ENCODE peak calls at places on chromosome 7, in four cellular contexts. One of them, this sample, is unnamed.

GRCh38 chr7:44325811-44326241 is 432 bp upstream of the CAMK2B start:
- DNase-seq in A549: no peak
- DNase-seq in sigmoid colon: no peak
- DNase-seq in heart left ventricle: no peak
- DNase-seq in this sample: no peak

GRCh38 chr7:130960208-130960988 is 226.4 kb upstream of the KLF14 start:
- DNase-seq in A549: peak
- DNase-seq in sigmoid colon: no peak
- DNase-seq in heart left ventricle: no peak
- DNase-seq in this sample: peak

GRCh38 chr7:100582041-100582579 is 3.8 kb downstream of the LRCH4 start:
- DNase-seq in A549: no peak
- DNase-seq in sigmoid colon: no peak
- DNase-seq in heart left ventricle: peak
- DNase-seq in this sample: no peak

GRCh38 chr7:15891151-15891842 is 204.8 kb upstream of the MEOX2 start:
- DNase-seq in A549: no peak
- DNase-seq in sigmoid colon: no peak
- DNase-seq in heart left ventricle: no peak
- DNase-seq in this sample: no peak

GRCh38 chr7:22001345-22002004 is 55.8 kb upstream of the CDCA7L start:
- DNase-seq in A549: peak
- DNase-seq in sigmoid colon: no peak
- DNase-seq in heart left ventricle: no peak
- DNase-seq in this sample: peak

GRCh38 chr7:5831196-5831595 is 49.4 kb upstream of the OCM start:
- DNase-seq in A549: no peak
- DNase-seq in sigmoid colon: no peak
- DNase-seq in heart left ventricle: no peak
- DNase-seq in this sample: no peak

GRCh38 chr7:36145686-36146085 is 7.4 kb upstream of the EEPD1 start:
- DNase-seq in A549: no peak
- DNase-seq in sigmoid colon: no peak
- DNase-seq in heart left ventricle: no peak
- DNase-seq in this sample: no peak

GRCh38 chr7:84524714-84525694 is 330.4 kb upstream of the SEMA3A start:
- DNase-seq in A549: peak
- DNase-seq in sigmoid colon: peak
- DNase-seq in heart left ventricle: no peak
- DNase-seq in this sample: no peak

GRCh38 chr7:143979359-143979758 is 20.8 kb upstream of the OR6B1 start:
- DNase-seq in A549: peak
- DNase-seq in sigmoid colon: no peak
- DNase-seq in heart left ventricle: no peak
- DNase-seq in this sample: no peak

GRCh38 chr7:47580811-47581331 is 1.0 kb downstream of the TNS3 start:
- DNase-seq in A549: no peak
- DNase-seq in sigmoid colon: no peak
- DNase-seq in heart left ventricle: no peak
- DNase-seq in this sample: no peak

GRCh38 chr7:32347244-32347828 is 142.8 kb downstream of the LSM5 start:
- DNase-seq in A549: peak
- DNase-seq in sigmoid colon: no peak
- DNase-seq in heart left ventricle: no peak
- DNase-seq in this sample: peak

GRCh38 chr7:945556-946255 is 8.8 kb downstream of the ADAP1 start:
- DNase-seq in A549: no peak
- DNase-seq in sigmoid colon: peak
- DNase-seq in heart left ventricle: peak
- DNase-seq in this sample: no peak

GRCh38 chr7:81244213-81244612 is 325.4 kb upstream of the SEMA3C start:
- DNase-seq in A549: no peak
- DNase-seq in sigmoid colon: no peak
- DNase-seq in heart left ventricle: no peak
- DNase-seq in this sample: peak

GRCh38 chr7:24812313-24812945 is 55.2 kb upstream of the GSDME start:
- DNase-seq in A549: peak
- DNase-seq in sigmoid colon: no peak
- DNase-seq in heart left ventricle: no peak
- DNase-seq in this sample: peak

GRCh38 chr7:40306596-40306995 is 171.8 kb downstream of the SUGCT start:
- DNase-seq in A549: no peak
- DNase-seq in sigmoid colon: no peak
- DNase-seq in heart left ventricle: no peak
- DNase-seq in this sample: no peak

GRCh38 chr7:35012155-35012554 is 25.1 kb downstream of the DPY19L1 start:
- DNase-seq in A549: no peak
- DNase-seq in sigmoid colon: no peak
- DNase-seq in heart left ventricle: no peak
- DNase-seq in this sample: no peak

GRCh38 chr7:133331861-133332260 is 79.0 kb downstream of the EXOC4 start:
- DNase-seq in A549: no peak
- DNase-seq in sigmoid colon: no peak
- DNase-seq in heart left ventricle: no peak
- DNase-seq in this sample: no peak

GRCh38 chr7:80330434-80330833 is 181.4 kb downstream of the GNAT3 start:
- DNase-seq in A549: no peak
- DNase-seq in sigmoid colon: no peak
- DNase-seq in heart left ventricle: no peak
- DNase-seq in this sample: no peak

GRCh38 chr7:22728416-22729029 is 1.5 kb downstream of the IL6 start:
- DNase-seq in A549: peak
- DNase-seq in sigmoid colon: no peak
- DNase-seq in heart left ventricle: no peak
- DNase-seq in this sample: no peak

GRCh38 chr7:139738101-139738489 is 39.7 kb downstream of the HIPK2 start:
- DNase-seq in A549: no peak
- DNase-seq in sigmoid colon: no peak
- DNase-seq in heart left ventricle: no peak
- DNase-seq in this sample: no peak

GRCh38 chr7:66344166-66344565 is 139.0 kb downstream of the TPST1 start:
- DNase-seq in A549: no peak
- DNase-seq in sigmoid colon: no peak
- DNase-seq in heart left ventricle: no peak
- DNase-seq in this sample: no peak

GRCh38 chr7:90923576-90923975 is 327.5 kb downstream of the CDK14 start:
- DNase-seq in A549: no peak
- DNase-seq in sigmoid colon: no peak
- DNase-seq in heart left ventricle: no peak
- DNase-seq in this sample: no peak

GRCh38 chr7:96075510-96076349 is 246.2 kb downstream of the SLC25A13 start:
- DNase-seq in A549: peak
- DNase-seq in sigmoid colon: peak
- DNase-seq in heart left ventricle: peak
- DNase-seq in this sample: peak

GRCh38 chr7:140595468-140596147 is 45.0 kb downstream of the DENND2A start:
- DNase-seq in A549: no peak
- DNase-seq in sigmoid colon: no peak
- DNase-seq in heart left ventricle: no peak
- DNase-seq in this sample: no peak

GRCh38 chr7:106256137-106256536 is 28.6 kb downstream of the NAMPT start:
- DNase-seq in A549: no peak
- DNase-seq in sigmoid colon: no peak
- DNase-seq in heart left ventricle: no peak
- DNase-seq in this sample: no peak

DNA sequence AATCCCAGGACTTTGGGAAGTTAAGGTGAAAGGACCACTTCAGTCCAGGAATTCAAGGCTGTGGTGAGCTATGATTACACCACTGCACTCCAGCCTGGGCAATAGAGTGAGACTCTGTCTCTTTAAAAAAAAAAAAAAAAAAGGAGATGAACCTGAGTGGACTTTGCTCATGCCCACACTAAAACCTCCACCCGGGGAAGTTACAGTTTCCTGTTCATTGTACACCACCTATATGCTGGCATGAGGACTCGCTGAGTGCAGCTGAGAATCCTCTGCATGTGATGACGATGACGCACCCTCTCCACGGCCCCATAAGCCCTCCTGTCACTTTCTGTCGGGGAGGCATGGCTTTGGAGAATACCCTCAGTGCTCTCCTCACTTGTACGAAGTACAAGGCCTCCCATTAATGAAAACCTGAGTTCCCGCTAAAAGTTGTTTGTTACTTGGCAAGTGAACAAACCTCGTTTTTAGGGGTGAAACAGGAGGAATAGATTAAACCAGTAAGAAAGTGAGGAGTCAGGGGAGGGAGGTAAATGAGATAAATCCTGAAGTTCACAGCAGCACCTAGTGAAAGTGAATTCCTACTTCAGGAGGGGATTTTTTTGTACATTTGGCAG is 15.9 kb downstream of the TMEM176B start:
- DNase-seq in A549: no peak
- DNase-seq in sigmoid colon: no peak
- DNase-seq in heart left ventricle: no peak
- DNase-seq in this sample: no peak
- TF ChIP-seq POLR2A in A549: no peak
- TF ChIP-seq POLR2A in sigmoid colon: peak
- TF ChIP-seq POLR2A in heart left ventricle: no peak
- TF ChIP-seq POLR2A in this sample: no peak

GRCh38 chr7:17772581-17773288 is 167.6 kb downstream of the SNX13 start:
- DNase-seq in A549: no peak
- DNase-seq in sigmoid colon: no peak
- DNase-seq in heart left ventricle: no peak
- DNase-seq in this sample: no peak
- TF ChIP-seq POLR2A in A549: no peak
- TF ChIP-seq POLR2A in sigmoid colon: no peak
- TF ChIP-seq POLR2A in heart left ventricle: no peak
- TF ChIP-seq POLR2A in this sample: no peak

DNA sequence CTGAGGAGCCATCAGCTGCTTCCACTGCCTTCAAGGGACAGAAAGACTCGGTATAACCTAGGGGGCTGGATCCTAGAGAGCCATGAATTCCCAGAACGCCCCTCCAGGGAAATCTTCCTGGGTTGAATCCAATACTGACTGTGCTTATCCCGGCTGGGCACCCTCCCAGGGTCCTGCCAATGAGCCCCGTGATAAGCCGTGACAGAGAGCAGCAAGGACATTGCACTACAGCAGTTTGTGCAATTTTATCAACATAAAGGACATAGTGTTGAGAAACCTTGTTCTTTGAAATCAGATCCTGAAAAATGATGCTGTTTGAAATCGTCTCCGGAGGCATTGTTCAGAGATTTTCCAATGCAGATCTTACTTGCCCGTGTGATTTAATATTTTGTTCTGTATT is 18.8 kb downstream of the AKR1B1 start:
- DNase-seq in A549: no peak
- DNase-seq in sigmoid colon: no peak
- DNase-seq in heart left ventricle: no peak
- DNase-seq in this sample: no peak
- TF ChIP-seq POLR2A in A549: no peak
- TF ChIP-seq POLR2A in sigmoid colon: no peak
- TF ChIP-seq POLR2A in heart left ventricle: no peak
- TF ChIP-seq POLR2A in this sample: no peak

GRCh38 chr7:128869138-128869943 is 6.7 kb downstream of the ATP6V1F start:
- DNase-seq in A549: no peak
- DNase-seq in sigmoid colon: peak
- DNase-seq in heart left ventricle: peak
- DNase-seq in this sample: peak
- TF ChIP-seq POLR2A in A549: peak
- TF ChIP-seq POLR2A in sigmoid colon: no peak
- TF ChIP-seq POLR2A in heart left ventricle: no peak
- TF ChIP-seq POLR2A in this sample: no peak

DNA sequence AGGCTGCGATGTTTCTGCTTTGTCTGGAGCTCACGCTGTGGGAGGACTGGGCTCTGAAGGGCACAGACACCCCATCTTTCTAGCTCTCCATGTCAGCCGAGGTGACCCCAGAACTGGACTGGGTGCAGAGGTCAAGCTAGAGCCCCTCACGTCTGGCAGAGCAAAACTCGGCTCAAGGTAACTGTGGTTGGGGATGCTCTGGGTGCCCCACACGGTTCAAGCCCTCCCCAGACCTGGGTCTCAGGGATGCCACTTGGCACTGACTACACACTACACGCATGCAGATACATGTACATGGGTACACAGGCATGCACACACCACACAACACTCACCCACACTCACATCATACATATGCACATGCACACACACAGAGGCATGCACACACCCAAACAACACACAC is 219.1 kb downstream of the DNAJB6 start:
- DNase-seq in A549: no peak
- DNase-seq in sigmoid colon: no peak
- DNase-seq in heart left ventricle: peak
- DNase-seq in this sample: no peak
- TF ChIP-seq POLR2A in A549: no peak
- TF ChIP-seq POLR2A in sigmoid colon: no peak
- TF ChIP-seq POLR2A in heart left ventricle: no peak
- TF ChIP-seq POLR2A in this sample: no peak

This sample was measured in erythroblast.